ENCODE peak calls at places on chromosomes 2 and 18, in four cellular contexts. T is H9, E is IMR-90, K is H1. Z is an unnamed sample.
A peak's percentile ranks its signal among the peaks of the same experiment; 100 is the strongest.

GRCh38 chr2:119290859-119291587 is 67.4 kb downstream of the STEAP3 start:
- DNase-seq in E (peak; percentile 61), T (peak; percentile 94), K (peak; percentile 66), Z (peak; percentile 85)

GRCh38 chr2:233141888-233142287 is 81.7 kb downstream of the INPP5D start:
- DNase-seq in E (no peak), K (no peak), T (no peak), Z (no peak)

GRCh38 chr2:97868986-97869721 is 126.6 kb downstream of the TMEM131 start:
- DNase-seq in T (peak; percentile 46), E (peak; percentile 94), K (no peak), Z (peak; percentile 90)

GRCh38 chr18:68449292-68449691 is 265.6 kb downstream of the TMX3 start:
- DNase-seq in K (no peak), T (no peak), E (peak; percentile 86), Z (no peak)

GRCh38 chr18:11548367-11548766 is 61.0 kb upstream of the SLC35G4 start:
- DNase-seq in K (no peak), E (no peak), T (no peak), Z (no peak)

GRCh38 chr18:56299740-56300139 is 338.7 kb downstream of the TXNL1 start:
- DNase-seq in T (no peak), E (no peak), K (no peak), Z (no peak)

GRCh38 chr2:68849579-68850030 is 21.6 kb downstream of the BMP10 start:
- DNase-seq in K (no peak), E (peak; percentile 89), T (no peak), Z (no peak)

GRCh38 chr2:146721486-146721885 is 1123.3 kb upstream of the ACVR2A start:
- DNase-seq in T (no peak), E (no peak), K (no peak), Z (no peak)

GRCh38 chr2:36807223-36807886 is 110.8 kb downstream of the VIT start:
- DNase-seq in E (no peak), T (no peak), K (no peak), Z (no peak)

GRCh38 chr2:241270531-241270930 is 44.9 kb downstream of the HDLBP start:
- DNase-seq in E (no peak), T (peak; percentile 19), K (no peak), Z (no peak)

GRCh38 chr2:106160786-106161261 is 33.3 kb downstream of the UXS1 start:
- DNase-seq in T (no peak), E (no peak), K (no peak), Z (no peak)

GRCh38 chr2:147198651-147199171 is 646.1 kb upstream of the ACVR2A start:
- DNase-seq in E (no peak), K (no peak), T (no peak), Z (peak; percentile 75)

GRCh38 chr2:189685540-189686229 is 11.2 kb downstream of the ANKAR start:
- DNase-seq in E (peak; percentile 78), T (peak; percentile 43), K (no peak), Z (no peak)

GRCh38 chr18:10378688-10379465 is 75.6 kb upstream of the APCDD1 start:
- DNase-seq in T (no peak), K (no peak), E (peak; percentile 78), Z (no peak)

GRCh38 chr2:16012626-16013501 is 72.5 kb downstream of the MYCN start:
- DNase-seq in T (peak; percentile 58), K (no peak), E (no peak), Z (peak; percentile 75)

GRCh38 chr18:63043516-63043915 is 276.1 kb downstream of the BCL2 start:
- DNase-seq in T (no peak), E (peak; percentile 7), K (no peak), Z (no peak)

GRCh38 chr2:201754683-201755415 is 25.9 kb downstream of the ALS2 start:
- DNase-seq in E (peak; percentile 60), T (no peak), K (no peak), Z (no peak)

GRCh38 chr2:19835818-19836281 is 65.9 kb downstream of the TTC32 start:
- DNase-seq in E (peak; percentile 12), T (no peak), K (no peak), Z (no peak)

DNA sequence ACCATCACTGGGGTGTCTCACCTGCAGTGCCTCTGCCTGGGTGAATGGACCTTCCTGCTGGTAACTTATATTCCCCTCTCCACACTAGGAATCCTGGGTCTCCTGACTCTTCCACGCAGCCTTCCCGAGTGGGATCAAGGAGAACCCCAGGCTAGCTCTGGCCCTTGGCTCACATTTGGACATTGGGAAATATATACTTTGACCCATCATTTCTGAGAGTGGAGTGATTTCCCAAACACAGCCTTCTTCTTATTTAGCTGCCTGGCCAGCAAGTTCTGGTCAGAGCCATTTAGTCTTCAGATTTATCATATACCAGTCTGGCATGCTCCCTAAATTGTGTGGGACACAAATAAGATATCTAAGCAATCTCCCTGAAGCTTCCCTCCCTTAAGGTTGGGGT is 146.8 kb upstream of the PGAP1 start:
- DNase-seq in K (no peak), T (no peak), E (no peak), Z (no peak)
- H3K4me1 ChIP-seq in K (no peaks in the 10 kb centered on the region), T (no peaks in the 10 kb centered on the region), E (no peaks in the 10 kb centered on the region), Z (no peaks in the 10 kb centered on the region)

GRCh38 chr2:64787019-64787365 is 133.3 kb upstream of the SERTAD2 start:
- DNase-seq in K (no peak), E (no peak), T (no peak), Z (no peak)
- H2BK120ac ChIP-seq in K (no peak overlapping the region), E (no peak overlapping the region), T (no peak overlapping the region), Z (no peak overlapping the region)

DNA sequence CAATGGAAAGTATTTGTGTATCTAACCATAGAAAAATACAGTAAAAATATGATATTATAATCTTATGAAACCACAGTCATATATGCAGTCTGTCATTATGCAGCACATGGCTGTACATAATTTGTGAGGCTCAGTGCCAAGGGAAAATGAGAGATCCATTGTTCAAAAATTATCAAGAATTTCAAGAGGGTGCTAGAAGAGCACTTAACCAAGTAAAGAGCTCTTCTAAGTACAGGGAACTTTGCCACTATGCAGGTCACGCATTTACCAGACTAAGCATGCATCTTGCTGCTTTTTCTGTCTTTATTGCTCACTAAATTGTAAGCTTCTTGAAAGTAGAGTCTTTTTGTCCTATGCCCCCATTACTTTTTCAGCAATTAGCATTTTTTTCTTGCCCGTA is 438.0 kb downstream of the LRP1B start:
- DNase-seq in T (no peak), E (no peak), K (no peak), Z (no peak)
- H4K5ac ChIP-seq in T (no peak overlapping the region), E (no peak overlapping the region), K (no peak overlapping the region), Z (no peak overlapping the region)

GRCh38 chr2:11040992-11041391 is 114.3 kb upstream of the SLC66A3 start:
- DNase-seq in E (no peak), K (no peak), T (no peak), Z (no peak)
- H3K4me1 ChIP-seq in E (no peaks in the 10 kb centered on the region), K (peaks cover 2% of the 10 kb centered on the region), T (peaks cover 4% of the 10 kb centered on the region), Z (no peaks in the 10 kb centered on the region)

DNA sequence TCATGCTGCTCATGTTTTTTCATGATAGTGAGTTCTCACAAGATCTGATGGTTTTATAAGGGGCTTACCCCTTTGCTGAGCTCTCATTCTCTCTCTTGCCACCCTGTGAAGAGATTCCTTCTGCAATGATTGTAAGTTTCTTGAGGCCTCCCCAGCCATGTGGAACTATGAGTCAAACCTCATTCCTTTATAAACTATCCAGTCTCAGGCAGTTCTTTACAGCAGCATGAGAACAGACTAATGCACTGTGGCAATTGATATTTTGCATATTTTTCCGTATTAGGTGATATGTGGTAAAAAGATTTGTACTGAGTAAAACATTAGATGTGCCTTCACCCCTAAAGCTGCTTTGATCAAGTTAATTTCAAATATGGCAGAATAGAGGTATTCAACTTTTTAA is 48.8 kb downstream of the RAB27B start:
- DNase-seq in K (no peak), E (peak; percentile 29), T (no peak), Z (no peak)
- H2BK120ac ChIP-seq in K (no peak overlapping the region), E (no peak overlapping the region), T (no peak overlapping the region), Z (no peak overlapping the region)

Z was measured in mesendoderm.